ENCODE peak calls at places on chromosomes 3 and 15, in four cellular contexts. G is OCI-LY7, L is AG04450, D is fibroblast of pulmonary artery. C is an unnamed sample.

GRCh38 chr3:80549173-80549572 is 781.4 kb upstream of the ROBO1 start:
- DNase-seq in G (no peak), L (no peak), D (no peak), C (no peak)

GRCh38 chr15:31463521-31464102 is 137.0 kb downstream of the KLF13 start:
- DNase-seq in G (no peak), L (no peak), D (no peak), C (no peak)

GRCh38 chr15:96273317-96274086 is 57.0 kb upstream of the NR2F2 start:
- DNase-seq in G (no peak), L (peak), D (peak), C (peak)

GRCh38 chr3:170440346-170440745 is 21.7 kb downstream of the CLDN11 start:
- DNase-seq in G (no peak), L (no peak), D (peak), C (peak)

GRCh38 chr3:2741520-2741919 is 368.7 kb downstream of the IL5RA start:
- DNase-seq in G (no peak), L (no peak), D (no peak), C (no peak)

GRCh38 chr15:92616621-92617179 is 38.9 kb downstream of the FAM174B start:
- DNase-seq in G (no peak), L (no peak), D (peak), C (no peak)

GRCh38 chr15:73944161-73945099 is 18.2 kb downstream of the LOXL1 start:
- DNase-seq in G (no peak), L (no peak), D (no peak), C (peak)

GRCh38 chr3:193546129-193546528 is 8.6 kb downstream of the ATP13A4 start:
- DNase-seq in G (no peak), L (no peak), D (no peak), C (peak)

GRCh38 chr3:10353160-10353559 is 32.2 kb upstream of the SEC13 start:
- DNase-seq in G (peak), L (no peak), D (no peak), C (no peak)

GRCh38 chr3:179450901-179451334 is 352 bp downstream of the GNB4 start:
- DNase-seq in G (peak), L (no peak), D (peak), C (no peak)

GRCh38 chr15:95410757-95411156 is 919.7 kb upstream of the NR2F2 start:
- DNase-seq in G (no peak), L (no peak), D (no peak), C (no peak)

GRCh38 chr15:74955017-74955416 is 1.6 kb downstream of the RPP25 start:
- DNase-seq in G (no peak), L (no peak), D (no peak), C (no peak)

GRCh38 chr3:51340311-51340829 is 44.7 kb upstream of the MANF start:
- DNase-seq in G (no peak), L (peak), D (peak), C (peak)

GRCh38 chr15:40988157-40988556 is 34.9 kb downstream of the CHAC1 start:
- DNase-seq in G (no peak), L (no peak), D (no peak), C (no peak)

GRCh38 chr3:188706176-188706575 is 465.6 kb upstream of the TPRG1 start:
- DNase-seq in G (no peak), L (no peak), D (no peak), C (peak)

GRCh38 chr3:141410408-141410807 is 42.1 kb downstream of the ZBTB38 start:
- DNase-seq in G (no peak), L (no peak), D (peak), C (no peak)

GRCh38 chr15:51077565-51078153 is 17.0 kb downstream of the TNFAIP8L3 start:
- DNase-seq in G (peak), L (no peak), D (peak), C (no peak)

GRCh38 chr15:68447976-68448755 is 16.2 kb upstream of the ITGA11 start:
- DNase-seq in G (no peak), L (no peak), D (no peak), C (no peak)

GRCh38 chr15:57025264-57025939 is 107.0 kb downstream of the TCF12 start:
- DNase-seq in G (no peak), L (no peak), D (peak), C (peak)

GRCh38 chr3:156605686-156606605 is 51.0 kb upstream of the SSR3 start:
- DNase-seq in G (no peak), L (no peak), D (peak), C (peak)

GRCh38 chr15:66484539-66485112 is 12.9 kb downstream of the SNAPC5 start:
- DNase-seq in G (no peak), L (no peak), D (no peak), C (no peak)

GRCh38 chr15:89068325-89068784 is 19.9 kb upstream of the ABHD2 start:
- DNase-seq in G (no peak), L (peak), D (peak), C (peak)

GRCh38 chr3:42213417-42213816 is 52.6 kb downstream of the CCK start:
- DNase-seq in G (peak), L (no peak), D (no peak), C (no peak)

GRCh38 chr3:193140381-193140780 is 100.6 kb upstream of the PLAAT1 start:
- DNase-seq in G (no peak), L (no peak), D (no peak), C (no peak)

GRCh38 chr3:128875556-128876120 is 3.8 kb upstream of the ACAD9 start:
- DNase-seq in G (peak), L (no peak), D (peak), C (peak)

GRCh38 chr3:48565591-48566400 is 2.2 kb upstream of the UCN2 start:
- DNase-seq in G (no peak), L (no peak), D (peak), C (peak)

GRCh38 chr3:8223766-8224165 is 277.9 kb upstream of the LMCD1 start:
- DNase-seq in G (no peak), L (no peak), D (peak), C (no peak)

GRCh38 chr15:99213187-99213811 is 36.1 kb downstream of the TTC23 start:
- DNase-seq in G (peak), L (peak), D (peak), C (peak)

GRCh38 chr15:21267231-21267630 is 173.1 kb downstream of the POTEB3 start:
- DNase-seq in G (no peak), L (no peak), D (no peak), C (no peak)

GRCh38 chr15:39362832-39363561 is 217.9 kb upstream of the THBS1 start:
- DNase-seq in G (no peak), L (peak), D (peak), C (no peak)

GRCh38 chr15:29182590-29182989 is 87.0 kb downstream of the NSMCE3 start:
- DNase-seq in G (no peak), L (no peak), D (no peak), C (no peak)

GRCh38 chr3:147360936-147361670 is 45.2 kb downstream of the ZIC4 start:
- DNase-seq in G (no peak), L (no peak), D (no peak), C (no peak)

DNA sequence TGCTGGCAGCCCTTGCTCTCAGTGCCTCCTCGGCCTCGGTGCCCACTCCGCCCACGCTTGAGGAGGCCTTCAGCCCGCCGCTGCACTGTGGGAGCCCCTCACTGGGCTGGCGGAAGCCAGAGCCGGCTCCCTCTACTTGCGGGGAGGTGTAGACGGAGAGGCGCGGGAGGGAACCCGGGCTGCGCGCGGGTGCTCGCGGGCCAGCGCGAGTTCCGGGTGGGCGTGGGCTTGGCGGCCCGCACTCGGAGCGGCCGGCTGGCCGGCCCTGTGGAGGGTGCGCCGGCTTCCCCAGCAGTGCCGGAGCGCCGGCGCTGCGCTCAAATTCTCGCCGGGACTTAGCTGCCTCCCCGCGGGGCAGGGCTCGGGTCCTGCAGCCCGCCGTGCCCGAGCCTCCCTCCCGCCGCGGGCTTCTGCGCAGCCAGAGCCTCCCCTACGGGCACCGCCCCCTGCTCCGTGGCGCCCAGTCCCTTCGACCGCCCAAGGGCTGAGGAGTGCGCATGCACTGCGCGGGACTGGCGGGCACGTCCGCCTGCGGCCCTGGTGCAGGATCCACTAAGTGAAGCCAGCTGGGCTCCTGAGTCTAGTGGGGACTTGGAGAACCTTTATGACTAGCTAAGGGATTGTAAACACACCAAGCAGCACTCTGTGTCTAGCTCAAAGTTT is 231.5 kb downstream of the EFHB start:
- DNase-seq in G (no peak), L (no peak), D (peak), C (no peak)
- H3K4me3 ChIP-seq in G (no peak), L (no peak), D (peak), C (no peak)

GRCh38 chr15:35014265-35014664 is 26.2 kb upstream of the ZNF770 start:
- DNase-seq in G (no peak), L (no peak), D (peak), C (no peak)

GRCh38 chr15:35007397-35007796 is 19.3 kb upstream of the ZNF770 start:
- DNase-seq in G (no peak), L (no peak), D (no peak), C (no peak)

GRCh38 chr15:35013370-35013769 is 25.3 kb upstream of the ZNF770 start:
- DNase-seq in G (no peak), L (no peak), D (peak), C (no peak)
- TF ChIP-seq CTCF in G (no peak), L (no peak), D (no peak), C (no peak)

GRCh38 chr3:16174976-16175901 is 759 bp downstream of the GALNT15 start:
- DNase-seq in G (no peak), L (no peak), D (no peak), C (no peak)

GRCh38 chr3:16171009-16171408 is 3.5 kb upstream of the GALNT15 start:
- DNase-seq in G (no peak), L (no peak), D (no peak), C (no peak)

GRCh38 chr3:16174389-16174788 is at the start of gene GALNT15:
- DNase-seq in G (no peak), L (peak), D (peak), C (peak)

GRCh38 chr3:16173696-16174355 is 654 bp upstream of the GALNT15 start:
- DNase-seq in G (no peak), L (no peak), D (no peak), C (no peak)

GRCh38 chr3:16171825-16172224 is 2.7 kb upstream of the GALNT15 start:
- DNase-seq in G (no peak), L (no peak), D (no peak), C (no peak)
- H3K4me3 ChIP-seq in G (no peak), L (no peak), D (no peak), C (no peak)

DNA sequence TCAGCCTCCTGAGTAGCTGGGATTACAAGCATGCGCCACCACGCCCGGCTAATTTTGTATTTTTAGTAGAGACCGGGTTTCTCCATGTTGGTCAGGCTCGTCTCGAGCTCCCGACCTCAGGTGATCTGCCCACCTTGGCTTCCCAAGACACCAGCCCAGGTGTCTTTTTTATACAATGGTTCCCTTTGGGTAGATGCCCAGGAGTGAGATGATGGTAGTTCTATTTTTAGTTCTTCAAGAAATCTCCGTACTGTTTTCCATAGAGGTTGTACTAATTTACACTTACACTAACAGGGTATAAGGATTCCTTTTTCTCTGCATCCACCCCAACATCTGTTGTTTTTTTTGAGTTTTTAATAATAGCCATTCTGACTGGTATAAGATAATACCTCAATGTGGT is 94.3 kb downstream of the IGF2BP2 start:
- DNase-seq in G (no peak), L (no peak), D (no peak), C (no peak)
- TF ChIP-seq CTCF in G (no peak), L (no peak), D (no peak), C (no peak)